ENCODE peak calls at places on chromosomes 2 and 18, in six cellular contexts. One of them, this sample, is unnamed.

GRCh38 chr2:110216803-110217202 is 4.5 kb upstream of the MTLN start:
- DNase-seq in cardiac septum: no peak
- DNase-seq in stimulated activated CD4-positive, alpha-beta T cell treated with anti-CD3 and anti-CD28 coated beads, TNF-alpha, amount 100 ng/mL, for 1 hour: no peak
- DNase-seq in GM12892: no peak
- DNase-seq in nephron progenitor cell: no peak
- DNase-seq in activated T-cell treated with anti-CD3 and anti-CD28 coated beads, Interleukin-2, amount 50 U/mL, for 1 hour: no peak
- DNase-seq in this sample: no peak

GRCh38 chr2:137857871-137858270 is 106.4 kb upstream of the HNMT start:
- DNase-seq in stimulated activated CD4-positive, alpha-beta T cell treated with anti-CD3 and anti-CD28 coated beads, TNF-alpha, amount 100 ng/mL, for 1 hour: no peak
- DNase-seq in cardiac septum: no peak
- DNase-seq in GM12892: no peak
- DNase-seq in nephron progenitor cell: no peak
- DNase-seq in activated T-cell treated with anti-CD3 and anti-CD28 coated beads, Interleukin-2, amount 50 U/mL, for 1 hour: no peak
- DNase-seq in this sample: no peak

GRCh38 chr2:240887631-240888030 is 8.3 kb downstream of the MAB21L4 start:
- DNase-seq in cardiac septum: no peak
- DNase-seq in activated T-cell treated with anti-CD3 and anti-CD28 coated beads, Interleukin-2, amount 50 U/mL, for 1 hour: no peak
- DNase-seq in GM12892: no peak
- DNase-seq in nephron progenitor cell: no peak
- DNase-seq in stimulated activated CD4-positive, alpha-beta T cell treated with anti-CD3 and anti-CD28 coated beads, TNF-alpha, amount 100 ng/mL, for 1 hour: no peak
- DNase-seq in this sample: no peak

GRCh38 chr18:55314031-55314430 is 274.0 kb downstream of the TCF4 start:
- DNase-seq in nephron progenitor cell: no peak
- DNase-seq in activated T-cell treated with anti-CD3 and anti-CD28 coated beads, Interleukin-2, amount 50 U/mL, for 1 hour: no peak
- DNase-seq in GM12892: no peak
- DNase-seq in stimulated activated CD4-positive, alpha-beta T cell treated with anti-CD3 and anti-CD28 coated beads, TNF-alpha, amount 100 ng/mL, for 1 hour: no peak
- DNase-seq in cardiac septum: no peak
- DNase-seq in this sample: no peak

GRCh38 chr2:178280261-178280852 is 86.0 kb downstream of the OSBPL6 start:
- DNase-seq in stimulated activated CD4-positive, alpha-beta T cell treated with anti-CD3 and anti-CD28 coated beads, TNF-alpha, amount 100 ng/mL, for 1 hour: no peak
- DNase-seq in nephron progenitor cell: peak
- DNase-seq in GM12892: no peak
- DNase-seq in cardiac septum: no peak
- DNase-seq in activated T-cell treated with anti-CD3 and anti-CD28 coated beads, Interleukin-2, amount 50 U/mL, for 1 hour: no peak
- DNase-seq in this sample: no peak

GRCh38 chr2:48343571-48344440 is 186.1 kb upstream of the STON1 start:
- DNase-seq in GM12892: no peak
- DNase-seq in cardiac septum: no peak
- DNase-seq in nephron progenitor cell: no peak
- DNase-seq in stimulated activated CD4-positive, alpha-beta T cell treated with anti-CD3 and anti-CD28 coated beads, TNF-alpha, amount 100 ng/mL, for 1 hour: no peak
- DNase-seq in activated T-cell treated with anti-CD3 and anti-CD28 coated beads, Interleukin-2, amount 50 U/mL, for 1 hour: no peak
- DNase-seq in this sample: no peak

GRCh38 chr2:232633413-232634318 is at the start of gene EFHD1:
- DNase-seq in GM12892: peak
- DNase-seq in stimulated activated CD4-positive, alpha-beta T cell treated with anti-CD3 and anti-CD28 coated beads, TNF-alpha, amount 100 ng/mL, for 1 hour: peak
- DNase-seq in activated T-cell treated with anti-CD3 and anti-CD28 coated beads, Interleukin-2, amount 50 U/mL, for 1 hour: peak
- DNase-seq in cardiac septum: peak
- DNase-seq in nephron progenitor cell: peak
- DNase-seq in this sample: peak

GRCh38 chr2:67572721-67573485 is 175.8 kb downstream of the ETAA1 start:
- DNase-seq in activated T-cell treated with anti-CD3 and anti-CD28 coated beads, Interleukin-2, amount 50 U/mL, for 1 hour: no peak
- DNase-seq in GM12892: no peak
- DNase-seq in cardiac septum: no peak
- DNase-seq in nephron progenitor cell: no peak
- DNase-seq in stimulated activated CD4-positive, alpha-beta T cell treated with anti-CD3 and anti-CD28 coated beads, TNF-alpha, amount 100 ng/mL, for 1 hour: no peak
- DNase-seq in this sample: no peak

GRCh38 chr2:172094319-172095145 is 8.2 kb downstream of the DLX2 start:
- DNase-seq in nephron progenitor cell: no peak
- DNase-seq in GM12892: no peak
- DNase-seq in stimulated activated CD4-positive, alpha-beta T cell treated with anti-CD3 and anti-CD28 coated beads, TNF-alpha, amount 100 ng/mL, for 1 hour: no peak
- DNase-seq in activated T-cell treated with anti-CD3 and anti-CD28 coated beads, Interleukin-2, amount 50 U/mL, for 1 hour: peak
- DNase-seq in cardiac septum: no peak
- DNase-seq in this sample: peak

GRCh38 chr2:147818741-147819140 is 26.1 kb upstream of the ACVR2A start:
- DNase-seq in cardiac septum: no peak
- DNase-seq in GM12892: no peak
- DNase-seq in stimulated activated CD4-positive, alpha-beta T cell treated with anti-CD3 and anti-CD28 coated beads, TNF-alpha, amount 100 ng/mL, for 1 hour: no peak
- DNase-seq in nephron progenitor cell: no peak
- DNase-seq in activated T-cell treated with anti-CD3 and anti-CD28 coated beads, Interleukin-2, amount 50 U/mL, for 1 hour: no peak
- DNase-seq in this sample: no peak

GRCh38 chr18:67282796-67283195 is 233.7 kb downstream of the DSEL start:
- DNase-seq in GM12892: no peak
- DNase-seq in cardiac septum: no peak
- DNase-seq in nephron progenitor cell: no peak
- DNase-seq in stimulated activated CD4-positive, alpha-beta T cell treated with anti-CD3 and anti-CD28 coated beads, TNF-alpha, amount 100 ng/mL, for 1 hour: no peak
- DNase-seq in activated T-cell treated with anti-CD3 and anti-CD28 coated beads, Interleukin-2, amount 50 U/mL, for 1 hour: no peak
- DNase-seq in this sample: no peak

GRCh38 chr2:132627542-132627941 is 42.5 kb downstream of the LYPD1 start:
- DNase-seq in nephron progenitor cell: no peak
- DNase-seq in activated T-cell treated with anti-CD3 and anti-CD28 coated beads, Interleukin-2, amount 50 U/mL, for 1 hour: no peak
- DNase-seq in stimulated activated CD4-positive, alpha-beta T cell treated with anti-CD3 and anti-CD28 coated beads, TNF-alpha, amount 100 ng/mL, for 1 hour: no peak
- DNase-seq in cardiac septum: no peak
- DNase-seq in GM12892: no peak
- DNase-seq in this sample: no peak

GRCh38 chr2:150924862-150925261 is 336.8 kb downstream of the RBM43 start:
- DNase-seq in cardiac septum: no peak
- DNase-seq in GM12892: no peak
- DNase-seq in nephron progenitor cell: no peak
- DNase-seq in activated T-cell treated with anti-CD3 and anti-CD28 coated beads, Interleukin-2, amount 50 U/mL, for 1 hour: no peak
- DNase-seq in stimulated activated CD4-positive, alpha-beta T cell treated with anti-CD3 and anti-CD28 coated beads, TNF-alpha, amount 100 ng/mL, for 1 hour: no peak
- DNase-seq in this sample: no peak

GRCh38 chr2:60549250-60550150 is 4.0 kb downstream of the BCL11A start:
- DNase-seq in GM12892: no peak
- DNase-seq in stimulated activated CD4-positive, alpha-beta T cell treated with anti-CD3 and anti-CD28 coated beads, TNF-alpha, amount 100 ng/mL, for 1 hour: no peak
- DNase-seq in cardiac septum: no peak
- DNase-seq in nephron progenitor cell: peak
- DNase-seq in activated T-cell treated with anti-CD3 and anti-CD28 coated beads, Interleukin-2, amount 50 U/mL, for 1 hour: peak
- DNase-seq in this sample: peak

GRCh38 chr18:74800098-74800497 is 202.4 kb downstream of the ZNF407 start:
- DNase-seq in stimulated activated CD4-positive, alpha-beta T cell treated with anti-CD3 and anti-CD28 coated beads, TNF-alpha, amount 100 ng/mL, for 1 hour: no peak
- DNase-seq in activated T-cell treated with anti-CD3 and anti-CD28 coated beads, Interleukin-2, amount 50 U/mL, for 1 hour: no peak
- DNase-seq in cardiac septum: no peak
- DNase-seq in nephron progenitor cell: no peak
- DNase-seq in GM12892: no peak
- DNase-seq in this sample: no peak

This sample was measured in Peyer's patch.